ENCODE peak calls at places on chromosomes 6 and 20, in six cellular contexts. J is lower leg skin, I is tibial artery, V is cardiac muscle cell, E is endothelial cell, L is GM12865. Y is an unnamed sample.

GRCh38 chr6:125798734-125799510 is 8.2 kb downstream of the NCOA7 start:
- DNase-seq in J (no peak), I (no peak), V (no peak), E (no peak), L (peak), Y (no peak)

GRCh38 chr20:4427936-4428581 is 293.6 kb upstream of the PRND start:
- DNase-seq in J (no peak), I (no peak), V (no peak), E (no peak), L (no peak), Y (no peak)

GRCh38 chr6:108945686-108946158 is 97.5 kb downstream of the ARMC2 start:
- DNase-seq in J (peak), I (peak), V (no peak), E (no peak), L (no peak), Y (no peak)

GRCh38 chr6:170124836-170125235 is 166.0 kb downstream of the DLL1 start:
- DNase-seq in J (peak), I (no peak), V (no peak), E (no peak), L (no peak), Y (peak)

GRCh38 chr20:49310695-49311094 is 32.8 kb upstream of the ZNFX1 start:
- DNase-seq in J (no peak), I (no peak), V (no peak), E (no peak), L (no peak), Y (no peak)

GRCh38 chr6:165876568-165876967 is 213.5 kb upstream of the PDE10A start:
- DNase-seq in J (peak), I (peak), V (no peak), E (no peak), L (no peak), Y (no peak)

GRCh38 chr6:117919775-117920492 is 12.9 kb downstream of the SLC35F1 start:
- DNase-seq in J (no peak), I (no peak), V (peak), E (peak), L (no peak), Y (no peak)

GRCh38 chr20:25217161-25218108 is 21.9 kb downstream of the ENTPD6 start:
- DNase-seq in J (peak), I (no peak), V (no peak), E (no peak), L (no peak), Y (no peak)

GRCh38 chr6:79466222-79466834 is 70.9 kb downstream of the LCA5 start:
- DNase-seq in J (no peak), I (no peak), V (no peak), E (no peak), L (peak), Y (no peak)

GRCh38 chr20:50244352-50245149 is 53.9 kb downstream of the CEBPB start:
- DNase-seq in J (no peak), I (no peak), V (no peak), E (no peak), L (no peak), Y (no peak)

GRCh38 chr6:155030148-155030720 is 35.1 kb downstream of the TIAM2 start:
- DNase-seq in J (peak), I (no peak), V (no peak), E (no peak), L (no peak), Y (no peak)
- TF ChIP-seq CTCF in J (no peak), I (no peak), V (no peak), E (no peak), L (no peak), Y (no peak)

DNA sequence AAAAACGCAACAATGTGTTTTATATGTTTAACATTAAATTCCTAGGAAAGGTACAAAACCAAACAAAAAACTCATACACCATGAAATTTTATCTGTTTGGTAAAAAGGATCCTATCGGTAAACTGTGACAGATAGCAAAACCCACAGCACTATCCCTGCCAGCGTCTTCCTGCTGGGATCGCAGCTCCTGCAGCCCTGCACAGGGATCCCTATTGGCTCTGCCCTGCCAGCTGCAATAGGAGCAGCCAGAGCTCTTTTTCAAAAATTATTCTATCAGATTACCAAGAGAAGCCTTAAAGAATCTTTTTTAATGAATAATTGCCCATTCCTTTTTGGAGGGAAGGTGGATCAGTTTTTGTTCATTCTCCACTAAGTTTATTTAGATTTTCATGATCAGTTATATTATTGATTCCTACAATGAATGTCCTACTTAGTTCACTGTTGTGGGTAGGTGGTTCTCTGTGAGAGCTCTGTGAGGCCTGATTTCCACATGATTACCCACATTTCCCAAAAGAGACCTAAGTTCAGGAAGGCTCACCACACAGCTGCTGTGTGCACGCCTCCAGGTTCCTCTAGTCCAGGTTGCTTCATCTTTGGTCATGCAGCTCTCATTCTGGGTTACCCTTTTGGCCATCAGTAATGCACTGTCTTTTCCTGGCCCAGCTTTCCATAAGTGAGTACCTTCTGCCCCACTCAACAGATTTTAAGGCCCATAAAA is 293.8 kb downstream of the FRK start:
- DNase-seq in J (no peak), I (no peak), V (no peak), E (no peak), L (no peak), Y (no peak)
- TF ChIP-seq CTCF in J (no peak), I (no peak), V (no peak), E (no peak), L (no peak), Y (no peak)

DNA sequence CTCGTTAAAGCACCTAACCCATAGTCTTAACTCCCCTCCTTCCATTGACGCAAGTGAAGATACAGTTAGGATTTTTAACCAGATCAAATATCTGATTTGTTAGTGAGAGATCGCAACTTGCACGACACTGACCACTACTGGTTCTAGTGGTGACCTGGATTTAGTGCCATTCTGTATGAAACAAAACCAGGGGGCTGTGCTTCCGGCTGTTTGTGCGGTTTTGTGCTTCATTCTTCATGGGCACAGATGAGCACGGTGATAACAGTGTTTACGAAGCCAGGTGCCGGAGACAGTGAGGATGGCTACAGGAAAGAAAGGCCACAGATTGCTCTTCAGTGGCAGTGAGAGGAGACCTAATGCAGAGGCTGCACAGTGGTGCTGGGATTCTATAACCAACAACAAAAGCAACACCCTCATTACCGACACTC is 75.5 kb downstream of the NOL4L start:
- DNase-seq in J (no peak), I (no peak), V (no peak), E (peak), L (no peak), Y (no peak)
- TF ChIP-seq CTCF in J (no peak), I (no peak), V (no peak), E (no peak), L (no peak), Y (peak)

DNA sequence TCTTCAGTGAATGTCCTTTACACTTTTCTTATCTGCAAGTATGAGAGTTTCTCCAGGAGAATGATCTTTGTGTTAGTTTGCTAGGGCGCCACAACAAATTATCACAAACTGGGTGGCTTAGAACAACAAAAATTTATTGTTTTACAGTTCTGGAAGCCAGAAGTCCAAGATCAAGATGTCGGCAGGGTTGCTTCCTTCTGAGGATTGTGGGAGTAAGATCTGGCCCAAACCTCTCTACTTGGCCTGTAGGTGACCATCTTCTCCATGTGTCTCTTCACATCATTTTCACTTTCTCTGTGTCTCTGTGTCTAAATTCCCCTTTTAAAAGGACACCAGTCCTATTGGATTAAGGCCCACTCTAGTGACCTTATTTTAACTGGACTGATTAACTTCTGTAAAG is 103.0 kb downstream of the ADTRP start:
- DNase-seq in J (no peak), I (no peak), V (no peak), E (no peak), L (peak), Y (no peak)
- TF ChIP-seq CTCF in J (no peak), I (no peak), V (peak), E (no peak), L (peak), Y (peak)

DNA sequence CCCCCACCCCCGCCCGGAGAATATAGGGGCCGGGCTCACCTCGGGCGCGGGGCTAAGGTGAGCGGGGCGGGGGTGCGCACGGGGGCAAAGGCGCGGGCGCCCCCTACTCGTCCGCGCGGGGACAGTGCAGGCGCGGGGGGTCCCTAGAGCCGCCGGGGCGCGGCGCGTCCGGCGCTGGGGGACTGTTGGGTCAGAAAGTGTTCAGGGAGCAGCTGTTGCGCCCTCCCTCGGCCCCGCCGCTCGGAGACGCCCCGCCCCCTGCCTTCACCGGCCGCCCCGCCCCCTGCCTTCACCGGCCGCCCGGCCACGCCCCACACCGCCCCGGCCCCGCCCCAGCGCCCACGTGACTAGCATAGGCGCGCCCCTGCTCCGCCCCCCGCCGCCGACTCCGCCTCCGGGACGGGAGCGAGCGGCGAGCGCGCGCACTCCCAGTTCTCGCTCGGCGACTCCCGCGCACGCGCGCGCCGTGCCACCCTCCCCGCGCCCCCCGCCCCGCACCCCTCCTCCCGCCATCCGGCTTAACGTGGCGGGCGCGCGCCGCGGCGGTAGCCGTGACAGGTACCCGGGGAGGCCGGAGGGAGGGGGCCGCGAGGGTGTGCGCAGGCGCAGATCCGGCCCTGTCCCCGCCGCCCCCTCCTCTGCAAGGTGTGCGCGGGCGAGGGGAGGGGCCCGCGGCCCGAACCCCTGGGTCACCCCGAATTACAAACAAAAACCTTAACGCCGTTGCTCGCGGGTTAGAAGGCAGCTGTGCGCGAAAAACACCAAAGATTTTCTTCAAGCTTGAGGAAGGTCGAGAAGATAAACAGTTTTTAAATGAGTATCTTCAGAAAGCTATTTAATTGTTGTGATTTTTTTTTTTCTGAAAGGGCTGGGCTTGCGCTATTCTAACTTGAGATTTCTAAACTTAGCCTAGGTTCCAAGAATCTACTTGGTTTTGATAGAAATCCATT is 704 bp upstream of the ZNF217 start:
- DNase-seq in J (peak), I (peak), V (peak), E (peak), L (peak), Y (peak)
- TF ChIP-seq CTCF in J (no peak), I (no peak), V (peak), E (peak), L (peak), Y (peak)

GRCh38 chr20:63484651-63485403 is 12.4 kb upstream of the KCNQ2 start:
- DNase-seq in J (no peak), I (no peak), V (no peak), E (no peak), L (no peak), Y (no peak)

GRCh38 chr20:63481503-63481902 is 9.0 kb upstream of the KCNQ2 start:
- DNase-seq in J (no peak), I (no peak), V (no peak), E (no peak), L (no peak), Y (no peak)

GRCh38 chr20:63482021-63482587 is 9.6 kb upstream of the KCNQ2 start:
- DNase-seq in J (no peak), I (no peak), V (no peak), E (no peak), L (no peak), Y (no peak)

GRCh38 chr20:63484236-63484635 is 11.8 kb upstream of the KCNQ2 start:
- DNase-seq in J (no peak), I (no peak), V (no peak), E (no peak), L (no peak), Y (no peak)

GRCh38 chr20:63483834-63484233 is 11.4 kb upstream of the KCNQ2 start:
- DNase-seq in J (no peak), I (no peak), V (peak), E (no peak), L (no peak), Y (no peak)
- TF ChIP-seq CTCF in J (no peak), I (no peak), V (no peak), E (no peak), L (peak), Y (no peak)

GRCh38 chr6:31403283-31403989 is at the start of gene MICA:
- DNase-seq in J (peak), I (peak), V (peak), E (peak), L (peak), Y (peak)
- TF ChIP-seq CTCF in J (peak), I (peak), V (no peak), E (no peak), L (no peak), Y (peak)

GRCh38 chr6:105077592-105078463 is 102.0 kb downstream of the POPDC3 start:
- DNase-seq in J (no peak), I (no peak), V (peak), E (no peak), L (peak), Y (no peak)
- TF ChIP-seq CTCF in J (no peak), I (peak), V (peak), E (peak), L (peak), Y (peak)

DNA sequence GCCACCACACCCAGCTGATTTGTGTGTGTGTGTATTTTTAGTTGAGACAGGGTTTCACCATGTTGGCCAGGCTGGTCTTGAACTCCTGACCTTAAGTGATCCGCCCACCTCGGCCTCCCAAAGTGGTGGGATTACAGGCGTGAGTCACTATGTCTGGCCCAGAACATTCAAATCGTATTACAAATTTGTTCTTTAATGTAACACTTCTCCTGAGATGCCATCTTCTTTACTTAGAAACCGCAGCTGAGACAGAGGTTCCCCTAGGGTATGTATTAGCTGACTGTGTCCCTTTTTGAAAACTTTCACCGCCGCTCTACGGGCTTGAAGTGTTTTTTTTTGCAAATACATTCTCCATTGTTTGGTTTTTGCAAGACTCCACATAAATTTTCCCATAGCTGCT is 62.6 kb downstream of the TOX2 start:
- DNase-seq in J (no peak), I (no peak), V (no peak), E (no peak), L (no peak), Y (no peak)
- TF ChIP-seq CTCF in J (no peak), I (no peak), V (no peak), E (no peak), L (no peak), Y (no peak)

GRCh38 chr6:110938176-110938575 is 20.3 kb upstream of the GTF3C6 start:
- DNase-seq in J (no peak), I (no peak), V (no peak), E (no peak), L (no peak), Y (no peak)
- TF ChIP-seq CTCF in J (no peak), I (no peak), V (no peak), E (no peak), L (no peak), Y (no peak)